ENCODE peak calls at places on chromosomes 11 and 22, in four cellular contexts. J, I, E and P are unnamed samples.

GRCh38 chr11:15229069-15229468 is 114.3 kb downstream of the INSC start:
- DNase-seq in J (no peak), E (no peak), I (no peak), P (no peak)

GRCh38 chr11:109317726-109318125 is 104.3 kb upstream of the C11orf87 start:
- DNase-seq in I (no peak), J (no peak), E (no peak), P (no peak)

GRCh38 chr22:39932918-39933649 is 27.1 kb upstream of the TMA7B start:
- DNase-seq in E (peak), I (peak), J (no peak), P (no peak)

GRCh38 chr11:62611705-62612365 is 740 bp downstream of the EML3 start:
- DNase-seq in I (peak), E (peak), J (no peak), P (peak)

GRCh38 chr11:70610561-70610960 is 212.2 kb downstream of the CTTN start:
- DNase-seq in I (peak), E (no peak), J (no peak), P (no peak)

GRCh38 chr11:126189109-126189929 is 22.1 kb downstream of the RPUSD4 start:
- DNase-seq in I (no peak), E (no peak), J (no peak), P (no peak)

GRCh38 chr11:126512741-126513715 is 157.5 kb downstream of the ST3GAL4 start:
- DNase-seq in E (peak), I (no peak), J (no peak), P (no peak)

GRCh38 chr11:92765965-92766371 is 203.5 kb upstream of the MTNR1B start:
- DNase-seq in J (no peak), E (peak), I (peak), P (peak)

GRCh38 chr22:42951093-42951710 is 63.7 kb downstream of the PACSIN2 start:
- DNase-seq in J (no peak), E (no peak), I (no peak), P (no peak)

GRCh38 chr11:131910491-131911387 is 540.3 kb downstream of the NTM start:
- DNase-seq in I (peak), E (peak), J (no peak), P (no peak)

GRCh38 chr22:47778160-47778658 is 1015.8 kb downstream of the TBC1D22A start:
- DNase-seq in E (no peak), J (no peak), I (no peak), P (no peak)

GRCh38 chr11:6062691-6063358 is 32.3 kb upstream of the OR56A1 start:
- DNase-seq in E (no peak), J (no peak), I (no peak), P (no peak)

GRCh38 chr11:102495161-102496042 is 35.1 kb downstream of the MMP7 start:
- DNase-seq in J (peak), I (peak), E (peak), P (no peak)

GRCh38 chr22:46734830-46735453 is 3.1 kb downstream of the CERK start:
- DNase-seq in E (no peak), J (no peak), I (no peak), P (no peak)

GRCh38 chr11:87176044-87176443 is 138.3 kb downstream of the TMEM135 start:
- DNase-seq in E (peak), I (no peak), J (no peak), P (no peak)

GRCh38 chr11:62816567-62816966 is 11.3 kb upstream of the NXF1 start:
- DNase-seq in E (no peak), I (no peak), J (no peak), P (no peak)

GRCh38 chr11:2573240-2574042 is 126.4 kb downstream of the KCNQ1OT1 start:
- DNase-seq in E (peak), J (no peak), I (no peak), P (peak)

GRCh38 chr11:18700872-18701271 is 2.3 kb downstream of the TMEM86A start:
- DNase-seq in I (no peak), J (no peak), E (no peak), P (no peak)

GRCh38 chr11:59188954-59189353 is 17.0 kb downstream of the DTX4 start:
- DNase-seq in J (no peak), E (no peak), I (peak), P (no peak)

GRCh38 chr22:39859903-39860588 is 33.5 kb downstream of the ENTHD1 start:
- DNase-seq in I (no peak), J (no peak), E (no peak), P (no peak)

GRCh38 chr11:26761382-26761781 is 39.5 kb upstream of the SLC5A12 start:
- DNase-seq in E (no peak), J (no peak), I (peak), P (no peak)

GRCh38 chr11:48116843-48117242 is 99.8 kb upstream of the OR4B1 start:
- DNase-seq in I (peak), J (no peak), E (peak), P (no peak)

GRCh38 chr22:20552913-20553401 is 45.5 kb downstream of the MED15 start:
- DNase-seq in J (no peak), E (no peak), I (peak), P (no peak)

GRCh38 chr22:32623943-32624342 is 149.3 kb downstream of the FBXO7 start:
- DNase-seq in E (no peak), I (peak), J (peak), P (peak)

GRCh38 chr22:18031670-18032454 is 7.5 kb upstream of the MICAL3 start:
- DNase-seq in E (no peak), I (peak), J (no peak), P (no peak)

GRCh38 chr22:26199665-26200064 is 30.4 kb downstream of the SEZ6L start:
- DNase-seq in J (no peak), I (no peak), E (peak), P (no peak)

GRCh38 chr11:36037031-36037430 is 93.2 kb downstream of the LDLRAD3 start:
- DNase-seq in E (no peak), J (peak), I (peak), P (peak)

GRCh38 chr11:71194702-71195101 is 57.7 kb downstream of the SHANK2 start:
- DNase-seq in J (no peak), I (no peak), E (no peak), P (no peak)

GRCh38 chr11:23856654-23857053 is 640.2 kb upstream of the LUZP2 start:
- DNase-seq in J (peak), E (no peak), I (peak), P (no peak)

GRCh38 chr22:31210830-31211503 is 1.1 kb upstream of the LIMK2 start:
- DNase-seq in J (no peak), E (no peak), I (peak), P (no peak)

GRCh38 chr22:20600137-20600673 is 92.8 kb downstream of the MED15 start:
- DNase-seq in I (no peak), E (no peak), J (no peak), P (no peak)

GRCh38 chr11:79492008-79492407 is 51.2 kb upstream of the TENM4 start:
- DNase-seq in J (no peak), I (no peak), E (no peak), P (no peak)

GRCh38 chr11:36409152-36409713 is 100.8 kb downstream of the TRAF6 start:
- DNase-seq in J (no peak), E (peak), I (peak), P (peak)

GRCh38 chr22:31286360-31287255 is 5.7 kb downstream of the PIK3IP1 start:
- DNase-seq in J (no peak), I (no peak), E (no peak), P (no peak)

GRCh38 chr22:28920757-28921584 is 37.6 kb downstream of the ZNRF3 start:
- DNase-seq in J (no peak), E (no peak), I (no peak), P (no peak)

GRCh38 chr11:95451261-95451660 is 220.3 kb upstream of the SESN3 start:
- DNase-seq in I (peak), J (no peak), E (no peak), P (no peak)

GRCh38 chr11:109583996-109584395 is 162.0 kb downstream of the C11orf87 start:
- DNase-seq in E (no peak), J (no peak), I (no peak), P (no peak)

GRCh38 chr11:130110325-130111108 is 40.8 kb downstream of the APLP2 start:
- DNase-seq in E (no peak), J (no peak), I (no peak), P (no peak)

GRCh38 chr11:118870396-118871343 is 13.0 kb upstream of the CXCR5 start:
- DNase-seq in E (peak), J (peak), I (peak), P (peak)
- TF ChIP-seq CTCF in E (no peak), J (peak), I (peak), P (no peak)

GRCh38 chr11:20131744-20132666 is 28.3 kb downstream of the DBX1 start:
- DNase-seq in J (no peak), I (peak), E (peak), P (peak)

GRCh38 chr11:20134991-20135736 is 25.1 kb downstream of the DBX1 start:
- DNase-seq in I (no peak), J (no peak), E (no peak), P (no peak)

GRCh38 chr11:20132667-20133039 is 27.6 kb downstream of the DBX1 start:
- DNase-seq in E (no peak), I (no peak), J (no peak), P (no peak)

GRCh38 chr11:20137637-20138036 is 22.6 kb downstream of the DBX1 start:
- DNase-seq in J (no peak), E (no peak), I (no peak), P (no peak)
- H3K4me3 ChIP-seq in J (no peak), E (no peak), I (no peak), P (no peak)

GRCh38 chr11:64152841-64153691 is 12.8 kb downstream of the MACROD1 start:
- DNase-seq in I (peak), J (no peak), E (peak), P (peak)
- TF ChIP-seq CTCF in I (peak), J (peak), E (peak), P (peak)

GRCh38 chr11:78349614-78350013 is 68.0 kb downstream of the GAB2 start:
- DNase-seq in E (no peak), J (no peak), I (no peak), P (peak)
- H3K4me3 ChIP-seq in E (no peak), J (no peak), I (no peak), P (peak)

DNA sequence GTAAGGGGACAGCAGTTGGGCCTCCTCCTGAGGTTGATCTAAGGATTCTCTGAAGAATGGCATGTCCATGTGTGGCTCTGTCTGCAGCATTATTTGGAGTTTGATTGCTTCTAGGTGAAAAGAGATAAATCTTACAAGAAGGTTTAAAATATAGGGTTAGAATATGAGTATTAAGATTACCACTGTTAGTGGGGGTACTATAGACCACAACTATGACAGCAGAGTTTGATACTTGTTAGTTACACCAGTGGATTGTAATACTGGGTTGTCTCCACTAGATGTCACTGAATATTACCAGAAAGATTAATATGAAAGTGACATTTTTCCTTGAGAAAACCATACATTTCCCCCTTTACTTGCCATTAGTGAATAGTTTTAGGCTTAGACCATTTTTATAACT is 47.9 kb downstream of the ZNF280B start:
- DNase-seq in E (no peak), J (no peak), I (peak), P (no peak)
- TF ChIP-seq CTCF in E (peak), J (no peak), I (no peak), P (peak)

GRCh38 chr11:64810891-64811272 is 531 bp upstream of the MEN1 start:
- DNase-seq in J (no peak), I (no peak), E (no peak), P (no peak)
- H3K4me3 ChIP-seq in J (peak), I (peak), E (peak), P (peak)